ENCODE peak calls at places on chromosomes 5 and 9, in six cellular contexts. P, A, V, N, R and X are unnamed samples.
A peak's percentile ranks its signal among the peaks of the same experiment; 100 is the strongest.

GRCh38 chr5:83714780-83715179 is 5.9 kb downstream of the HAPLN1 start:
- DNase-seq in P (no peak), A (no peak), V (no peak), N (no peak), R (no peak), X (no peak)

GRCh38 chr5:95731571-95732554 is 727 bp downstream of the RHOBTB3 start:
- DNase-seq in P (no peak), A (no peak), V (no peak), N (peak; percentile 77), R (no peak), X (no peak)

GRCh38 chr9:72025956-72026355 is 34.5 kb downstream of the C9orf57 start:
- DNase-seq in P (no peak), A (no peak), V (no peak), N (no peak), R (no peak), X (no peak)

GRCh38 chr5:103598997-103599556 is 36.5 kb upstream of the NUDT12 start:
- DNase-seq in P (no peak), A (no peak), V (no peak), N (no peak), R (no peak), X (no peak)

GRCh38 chr5:150295172-150295611 is 5.6 kb upstream of the CAMK2A start:
- DNase-seq in P (no peak), A (no peak), V (peak; percentile 34), N (no peak), R (no peak), X (no peak)

GRCh38 chr5:14270212-14270702 is 127.1 kb downstream of the TRIO start:
- DNase-seq in P (peak; percentile 63), A (no peak), V (no peak), N (peak; percentile 85), R (no peak), X (peak; percentile 55)

GRCh38 chr5:160064441-160064840 is 54.8 kb downstream of the PWWP2A start:
- DNase-seq in P (no peak), A (no peak), V (no peak), N (no peak), R (no peak), X (no peak)

GRCh38 chr9:78030553-78031270 is 899 bp downstream of the GNAQ start:
- DNase-seq in P (peak; percentile 36), A (no peak), V (no peak), N (peak; percentile 79), R (no peak), X (no peak)

GRCh38 chr5:169416583-169417196 is 115.8 kb upstream of the SLIT3 start:
- DNase-seq in P (peak; percentile 57), A (no peak), V (no peak), N (peak; percentile 90), R (no peak), X (peak; percentile 46)

GRCh38 chr9:13088734-13089427 is 190.6 kb downstream of the MPDZ start:
- DNase-seq in P (no peak), A (peak; percentile 17), V (peak; percentile 18), N (no peak), R (peak; percentile 13), X (peak; percentile 42)
- TF ChIP-seq CTCF in P (peak; percentile 45), A (peak; percentile 57), V (peak; percentile 77), N (peak; percentile 69), R (peak; percentile 71), X (peak; percentile 53)

DNA sequence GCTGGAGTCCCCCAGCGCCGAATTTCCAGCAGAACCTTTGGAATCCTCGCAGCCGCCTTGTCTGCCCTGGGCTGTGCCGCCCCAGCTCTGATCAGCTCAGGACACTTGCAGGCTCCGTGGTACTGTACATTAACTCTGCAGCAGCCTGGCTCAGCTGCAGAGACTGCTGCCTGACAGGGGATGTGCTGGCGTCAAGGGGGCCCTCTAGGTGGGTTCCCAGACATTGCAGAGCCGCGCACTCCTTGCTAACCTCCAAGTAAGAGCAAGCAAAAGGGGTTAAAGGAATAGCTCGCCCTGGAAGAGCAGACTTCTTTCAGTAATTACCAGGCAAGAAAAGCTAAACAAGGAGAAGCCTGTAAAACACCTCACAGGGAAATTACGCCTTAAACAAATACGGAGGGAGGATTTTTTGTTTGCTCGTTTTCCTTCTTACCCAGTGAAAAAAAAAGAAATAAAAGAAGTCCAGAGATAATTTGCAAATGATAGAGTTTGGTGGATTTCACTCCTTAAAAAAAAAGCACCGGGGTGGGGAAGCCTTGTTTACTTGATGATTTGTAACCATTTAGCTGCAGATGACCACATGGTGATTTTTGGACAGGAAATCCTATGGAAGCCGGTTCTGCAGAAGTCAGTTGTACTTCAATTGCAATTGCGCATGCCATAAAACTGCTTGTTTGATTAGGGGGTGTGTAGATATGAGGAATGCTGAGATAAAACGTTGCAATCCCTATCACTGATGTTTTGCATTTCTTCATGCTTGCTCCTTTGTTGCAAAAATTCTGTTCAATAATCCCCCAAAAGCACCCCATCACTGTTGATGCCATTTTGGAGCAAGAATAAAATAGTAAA is 305.8 kb downstream of the PDE4D start:
- DNase-seq in P (no peak), A (no peak), V (peak; percentile 42), N (peak; percentile 70), R (peak; percentile 30), X (peak; percentile 56)
- H3K4me3 ChIP-seq in P (no peak overlapping the region), A (peak overlapping the region; percentile 37), V (peak overlapping the region; percentile 40), N (peak overlapping the region; percentile 44), R (peak overlapping the region; percentile 34), X (peak overlapping the region; percentile 35)

GRCh38 chr9:16267336-16268036 is 603.0 kb downstream of the BNC2 start:
- DNase-seq in P (peak; percentile 69), A (no peak), V (no peak), N (no peak), R (no peak), X (peak; percentile 13)

GRCh38 chr9:16265671-16266070 is 604.8 kb downstream of the BNC2 start:
- DNase-seq in P (no peak), A (no peak), V (no peak), N (no peak), R (no peak), X (no peak)

GRCh38 chr9:16262467-16263261 is 607.8 kb downstream of the BNC2 start:
- DNase-seq in P (peak; percentile 62), A (no peak), V (no peak), N (no peak), R (no peak), X (no peak)

GRCh38 chr9:16268037-16269010 is 602.1 kb downstream of the BNC2 start:
- DNase-seq in P (no peak), A (no peak), V (no peak), N (no peak), R (no peak), X (no peak)

GRCh38 chr9:16266648-16267276 is 603.7 kb downstream of the BNC2 start:
- DNase-seq in P (no peak), A (no peak), V (no peak), N (no peak), R (no peak), X (no peak)
- TF ChIP-seq CTCF in P (peak; percentile 54), A (peak; percentile 60), V (peak; percentile 43), N (peak; percentile 20), R (peak; percentile 63), X (peak; percentile 54)

GRCh38 chr9:136985853-136986252 is 3.1 kb downstream of the LCNL1 start:
- DNase-seq in P (no peak), A (no peak), V (no peak), N (no peak), R (no peak), X (no peak)
- H3K4me3 ChIP-seq in P (no peak overlapping the region), A (no peak overlapping the region), V (no peak overlapping the region), N (no peak overlapping the region), R (no peak overlapping the region), X (no peak overlapping the region)

DNA sequence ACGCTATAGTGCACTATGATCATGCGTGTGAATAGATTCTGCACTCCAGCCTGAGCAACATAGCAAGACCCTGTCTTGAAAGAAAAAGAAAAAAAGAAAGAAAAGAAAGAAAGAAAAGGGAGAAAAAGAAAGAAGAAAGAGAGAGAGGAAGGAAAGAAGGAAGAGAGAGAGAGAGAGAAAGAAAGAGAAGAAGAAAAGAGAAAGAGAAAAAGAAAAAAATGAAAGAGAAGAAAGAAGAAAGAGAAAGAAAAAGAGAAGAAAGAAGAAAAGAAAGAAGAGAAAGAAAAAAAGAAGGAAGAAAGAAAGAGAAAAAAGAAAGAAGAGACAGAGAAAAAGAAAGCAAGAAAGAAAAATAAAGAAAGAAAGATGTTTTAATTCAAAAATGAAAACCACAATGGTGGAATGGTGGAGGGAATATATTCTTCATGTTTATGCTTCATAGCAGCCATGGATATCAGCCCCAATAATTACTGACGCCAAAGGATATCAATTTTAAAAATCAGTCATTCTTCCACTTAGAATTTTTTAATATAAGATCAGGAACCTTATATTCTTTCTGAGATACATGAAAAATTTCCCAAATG is 168.7 kb upstream of the TBCA start:
- DNase-seq in P (no peak), A (no peak), V (no peak), N (no peak), R (no peak), X (no peak)
- TF ChIP-seq CTCF in P (no peak), A (no peak), V (no peak), N (no peak), R (no peak), X (no peak)

GRCh38 chr5:123087173-123088030 is 1.6 kb upstream of the PRDM6 start:
- DNase-seq in P (no peak), A (no peak), V (no peak), N (no peak), R (no peak), X (no peak)
- H3K4me3 ChIP-seq in P (peak overlapping the region; percentile 29), A (peak overlapping the region; percentile 60), V (no peak overlapping the region), N (peak overlapping the region; percentile 69), R (no peak overlapping the region), X (no peak overlapping the region)

GRCh38 chr5:79672392-79672791 is 17.2 kb upstream of the CMYA5 start:
- DNase-seq in P (no peak), A (no peak), V (no peak), N (no peak), R (no peak), X (no peak)

GRCh38 chr5:79663212-79663611 is 26.4 kb upstream of the CMYA5 start:
- DNase-seq in P (no peak), A (no peak), V (no peak), N (no peak), R (no peak), X (no peak)

DNA sequence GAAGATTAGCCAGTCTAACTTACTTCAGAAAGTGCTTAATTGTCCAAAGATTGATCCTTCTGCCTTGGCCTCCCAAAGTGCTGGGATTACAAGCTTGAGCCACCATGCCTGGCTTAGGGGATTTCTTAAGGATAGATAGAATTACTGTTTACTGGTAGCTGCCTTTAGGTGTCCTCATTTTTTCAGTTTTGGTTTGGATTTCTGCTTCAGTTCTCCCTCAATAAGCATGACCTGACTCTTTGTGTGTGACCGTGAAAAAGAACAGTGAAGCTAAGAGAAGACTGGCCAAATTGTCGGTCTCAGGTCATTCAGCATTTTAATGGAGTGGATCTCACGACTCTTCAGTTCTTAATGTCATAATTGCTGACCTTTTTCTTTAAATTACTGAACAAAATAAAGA is 22.9 kb upstream of the CMYA5 start:
- DNase-seq in P (no peak), A (no peak), V (no peak), N (no peak), R (no peak), X (no peak)
- TF ChIP-seq CTCF in P (no peak), A (no peak), V (no peak), N (no peak), R (no peak), X (no peak)

DNA sequence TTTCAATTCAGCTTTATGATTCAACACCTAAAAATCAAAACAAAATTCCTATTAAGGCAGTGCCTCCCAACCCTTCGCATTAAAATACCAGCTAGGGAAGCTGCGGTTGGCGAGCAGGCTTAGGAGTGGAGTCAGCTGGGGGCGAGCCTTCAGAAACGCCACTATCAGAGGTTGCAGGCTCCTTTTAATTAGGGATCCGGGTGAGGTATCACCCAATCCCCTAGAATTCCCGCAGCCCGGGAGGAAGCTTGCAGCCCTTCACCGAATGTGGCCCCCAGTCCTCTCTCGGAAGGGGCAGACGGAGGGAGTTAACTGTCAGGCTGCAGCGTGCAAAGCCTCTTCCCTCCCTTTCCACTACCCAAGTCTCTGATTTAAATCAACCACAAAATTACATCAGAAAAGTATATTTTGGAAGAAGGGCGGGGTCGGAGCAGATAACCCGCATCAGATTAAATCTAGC is 1.7 kb downstream of the STC2 start:
- DNase-seq in P (no peak), A (no peak), V (peak; percentile 56), N (no peak), R (peak; percentile 72), X (peak; percentile 68)
- H3K4me3 ChIP-seq in P (no peak overlapping the region), A (peak overlapping the region; percentile 92), V (peak overlapping the region; percentile 34), N (peak overlapping the region; percentile 51), R (peak overlapping the region; percentile 96), X (peak overlapping the region; percentile 63)